ENCODE peak calls at places on chromosomes 6 and 20, in five cellular contexts. One of them, this sample, is unnamed.

GRCh38 chr20:1401431-1401907 is 8.6 kb upstream of the FKBP1A start:
- DNase-seq in IMR-90: no peak
- DNase-seq in GM12878: no peak
- DNase-seq in SK-N-SH: no peak
- DNase-seq in HepG2: peak; percentile 47
- DNase-seq in this sample: no peak

GRCh38 chr6:151900256-151900655 is 92.8 kb downstream of the ESR1 start:
- DNase-seq in IMR-90: no peak
- DNase-seq in GM12878: no peak
- DNase-seq in SK-N-SH: no peak
- DNase-seq in HepG2: no peak
- DNase-seq in this sample: no peak

GRCh38 chr20:41468994-41469600 is 102.5 kb upstream of the EMILIN3 start:
- DNase-seq in IMR-90: no peak
- DNase-seq in GM12878: no peak
- DNase-seq in SK-N-SH: no peak
- DNase-seq in HepG2: no peak
- DNase-seq in this sample: no peak

GRCh38 chr20:48824830-48825550 is 2.8 kb downstream of the PREX1 start:
- DNase-seq in IMR-90: no peak
- DNase-seq in GM12878: no peak
- DNase-seq in SK-N-SH: no peak
- DNase-seq in HepG2: no peak
- DNase-seq in this sample: no peak

GRCh38 chr20:6709865-6710595 is 57.5 kb upstream of the BMP2 start:
- DNase-seq in IMR-90: peak; percentile 54
- DNase-seq in GM12878: no peak
- DNase-seq in SK-N-SH: no peak
- DNase-seq in HepG2: peak; percentile 24
- DNase-seq in this sample: no peak

GRCh38 chr20:24660651-24661050 is 191.2 kb downstream of the SYNDIG1 start:
- DNase-seq in IMR-90: no peak
- DNase-seq in GM12878: no peak
- DNase-seq in SK-N-SH: no peak
- DNase-seq in HepG2: no peak
- DNase-seq in this sample: no peak

GRCh38 chr6:3403244-3404154 is 53.4 kb downstream of the SLC22A23 start:
- DNase-seq in IMR-90: no peak
- DNase-seq in GM12878: no peak
- DNase-seq in SK-N-SH: no peak
- DNase-seq in HepG2: peak; percentile 99
- DNase-seq in this sample: no peak

GRCh38 chr6:115986026-115986425 is 74.7 kb downstream of the FRK start:
- DNase-seq in IMR-90: no peak
- DNase-seq in GM12878: no peak
- DNase-seq in SK-N-SH: no peak
- DNase-seq in HepG2: no peak
- DNase-seq in this sample: no peak

GRCh38 chr6:107348224-107348623 is 111.1 kb downstream of the PDSS2 start:
- DNase-seq in IMR-90: peak; percentile 59
- DNase-seq in GM12878: no peak
- DNase-seq in SK-N-SH: no peak
- DNase-seq in HepG2: no peak
- DNase-seq in this sample: no peak

GRCh38 chr20:40532103-40532502 is 156.9 kb downstream of the MAFB start:
- DNase-seq in IMR-90: no peak
- DNase-seq in GM12878: no peak
- DNase-seq in SK-N-SH: no peak
- DNase-seq in HepG2: peak; percentile 31
- DNase-seq in this sample: peak; percentile 33

DNA sequence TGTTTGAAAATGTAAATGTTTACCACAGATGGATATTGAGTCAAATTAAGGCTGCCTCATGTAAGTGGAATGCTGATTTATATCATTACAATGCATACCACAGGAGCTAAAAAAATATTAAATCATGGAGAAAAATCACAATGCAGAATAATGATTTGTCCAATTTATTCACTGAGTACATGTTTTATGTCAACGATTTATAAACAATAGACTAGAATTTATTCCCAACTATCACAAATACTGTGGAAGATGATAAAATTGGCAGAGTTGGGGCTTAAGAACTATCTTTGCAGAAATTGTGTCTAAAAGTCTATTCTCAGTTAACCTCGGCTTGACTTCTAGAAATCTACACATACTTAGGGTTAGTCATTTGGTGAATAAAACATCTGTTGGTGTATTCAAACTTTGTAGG is 472.1 kb upstream of the MARCKS start:
- DNase-seq in IMR-90: peak; percentile 75
- DNase-seq in GM12878: no peak
- DNase-seq in SK-N-SH: no peak
- DNase-seq in HepG2: no peak
- DNase-seq in this sample: no peak
- H2AFZ ChIP-seq in IMR-90: no peak overlapping the region
- H2AFZ ChIP-seq in GM12878: no peak overlapping the region
- H2AFZ ChIP-seq in SK-N-SH: no peak overlapping the region
- H2AFZ ChIP-seq in HepG2: no peak overlapping the region
- H2AFZ ChIP-seq in this sample: no peak overlapping the region

DNA sequence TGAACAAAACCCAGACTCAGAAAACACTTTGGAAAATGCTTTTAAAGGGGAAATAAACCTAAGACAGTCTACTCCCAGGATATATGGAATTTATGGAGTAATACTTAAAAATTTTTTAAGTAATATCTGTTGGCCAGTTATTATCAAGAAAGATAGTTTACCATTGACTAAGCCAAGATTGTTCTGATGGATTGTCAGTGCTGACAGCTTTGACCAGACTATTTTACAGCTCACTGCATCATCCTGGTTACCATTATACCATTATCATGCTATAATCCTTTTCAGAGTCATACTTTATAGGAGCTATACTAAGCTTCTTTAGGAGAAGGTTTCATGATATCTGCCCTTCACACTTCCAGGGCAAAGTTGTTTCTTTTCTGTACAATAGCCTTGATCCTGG is 16.4 kb downstream of the GTF2H5 start:
- DNase-seq in IMR-90: peak; percentile 52
- DNase-seq in GM12878: no peak
- DNase-seq in SK-N-SH: no peak
- DNase-seq in HepG2: no peak
- DNase-seq in this sample: no peak
- TF ChIP-seq RFX5 in IMR-90: no peak
- TF ChIP-seq RFX5 in GM12878: no peak
- TF ChIP-seq RFX5 in SK-N-SH: no peak
- TF ChIP-seq RFX5 in HepG2: no peak
- TF ChIP-seq RFX5 in this sample: no peak

DNA sequence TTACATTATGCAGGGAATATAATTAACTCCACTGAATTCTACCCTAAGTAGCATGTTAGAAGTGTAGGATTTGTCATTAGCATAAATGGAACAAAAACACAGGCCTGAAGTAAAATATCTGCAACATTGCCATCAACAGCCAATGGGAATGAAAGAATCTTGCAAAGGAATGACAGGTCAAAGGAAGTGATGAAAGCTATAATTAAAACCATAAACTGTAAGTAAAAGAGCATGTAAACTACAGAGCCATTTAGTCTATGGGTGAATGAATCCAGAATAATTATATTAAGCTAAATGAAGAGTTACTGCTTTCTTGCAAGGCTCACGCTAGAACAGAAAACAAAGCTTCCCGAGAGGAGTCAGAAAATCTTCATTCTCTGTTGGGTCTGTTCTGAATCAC is 401.0 kb upstream of the MANEA start:
- DNase-seq in IMR-90: no peak
- DNase-seq in GM12878: no peak
- DNase-seq in SK-N-SH: no peak
- DNase-seq in HepG2: no peak
- DNase-seq in this sample: no peak
- H2AFZ ChIP-seq in IMR-90: no peak overlapping the region
- H2AFZ ChIP-seq in GM12878: no peak overlapping the region
- H2AFZ ChIP-seq in SK-N-SH: peak overlapping the region; percentile 59
- H2AFZ ChIP-seq in HepG2: no peak overlapping the region
- H2AFZ ChIP-seq in this sample: no peak overlapping the region

GRCh38 chr6:148969271-148969666 is 222.4 kb downstream of the UST start:
- DNase-seq in IMR-90: no peak
- DNase-seq in GM12878: no peak
- DNase-seq in SK-N-SH: no peak
- DNase-seq in HepG2: no peak
- DNase-seq in this sample: no peak

GRCh38 chr6:148968636-148969270 is 221.9 kb downstream of the UST start:
- DNase-seq in IMR-90: peak; percentile 70
- DNase-seq in GM12878: no peak
- DNase-seq in SK-N-SH: no peak
- DNase-seq in HepG2: peak; percentile 20
- DNase-seq in this sample: no peak

GRCh38 chr6:148967128-148967527 is 220.3 kb downstream of the UST start:
- DNase-seq in IMR-90: no peak
- DNase-seq in GM12878: no peak
- DNase-seq in SK-N-SH: no peak
- DNase-seq in HepG2: no peak
- DNase-seq in this sample: no peak

GRCh38 chr6:148969679-148970078 is 222.8 kb downstream of the UST start:
- DNase-seq in IMR-90: peak; percentile 95
- DNase-seq in GM12878: no peak
- DNase-seq in SK-N-SH: no peak
- DNase-seq in HepG2: no peak
- DNase-seq in this sample: no peak

DNA sequence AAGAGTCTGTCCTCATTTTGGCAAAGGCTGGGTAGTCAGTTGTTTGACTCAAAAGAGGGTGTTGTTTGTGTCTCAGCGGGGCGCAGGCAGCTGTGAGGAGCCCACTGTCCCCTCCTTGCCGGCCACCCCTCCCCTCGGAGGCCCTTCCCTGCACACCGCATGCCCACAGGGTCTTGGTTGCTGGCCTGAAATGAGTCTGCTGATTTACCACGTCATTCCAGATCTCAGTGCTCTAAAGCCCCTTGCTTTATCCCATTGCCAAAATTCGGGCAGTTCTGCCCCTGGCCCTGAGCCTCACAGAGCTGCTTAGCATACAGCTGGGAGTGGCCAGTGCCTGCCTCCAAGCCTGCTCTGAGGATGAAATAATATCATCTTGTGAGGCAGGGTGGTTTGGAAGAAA is 220.7 kb downstream of the UST start:
- DNase-seq in IMR-90: no peak
- DNase-seq in GM12878: no peak
- DNase-seq in SK-N-SH: no peak
- DNase-seq in HepG2: no peak
- DNase-seq in this sample: no peak
- TF ChIP-seq RFX5 in IMR-90: no peak
- TF ChIP-seq RFX5 in GM12878: no peak
- TF ChIP-seq RFX5 in SK-N-SH: no peak
- TF ChIP-seq RFX5 in HepG2: no peak
- TF ChIP-seq RFX5 in this sample: no peak

GRCh38 chr20:47141350-47141921 is 215.1 kb downstream of the ZMYND8 start:
- DNase-seq in IMR-90: no peak
- DNase-seq in GM12878: no peak
- DNase-seq in SK-N-SH: no peak
- DNase-seq in HepG2: no peak
- DNase-seq in this sample: no peak

GRCh38 chr20:47133809-47134456 is 222.6 kb downstream of the ZMYND8 start:
- DNase-seq in IMR-90: peak; percentile 79
- DNase-seq in GM12878: no peak
- DNase-seq in SK-N-SH: no peak
- DNase-seq in HepG2: no peak
- DNase-seq in this sample: no peak

GRCh38 chr20:47139934-47140333 is 216.6 kb downstream of the ZMYND8 start:
- DNase-seq in IMR-90: no peak
- DNase-seq in GM12878: no peak
- DNase-seq in SK-N-SH: no peak
- DNase-seq in HepG2: peak; percentile 38
- DNase-seq in this sample: no peak

GRCh38 chr20:47136782-47137181 is 219.7 kb downstream of the ZMYND8 start:
- DNase-seq in IMR-90: no peak
- DNase-seq in GM12878: no peak
- DNase-seq in SK-N-SH: no peak
- DNase-seq in HepG2: no peak
- DNase-seq in this sample: no peak

GRCh38 chr20:47137231-47137865 is 219.2 kb downstream of the ZMYND8 start:
- DNase-seq in IMR-90: peak; percentile 40
- DNase-seq in GM12878: no peak
- DNase-seq in SK-N-SH: no peak
- DNase-seq in HepG2: no peak
- DNase-seq in this sample: no peak
- H2AFZ ChIP-seq in IMR-90: peak overlapping the region; percentile 68
- H2AFZ ChIP-seq in GM12878: no peak overlapping the region
- H2AFZ ChIP-seq in SK-N-SH: no peak overlapping the region
- H2AFZ ChIP-seq in HepG2: no peak overlapping the region
- H2AFZ ChIP-seq in this sample: no peak overlapping the region

DNA sequence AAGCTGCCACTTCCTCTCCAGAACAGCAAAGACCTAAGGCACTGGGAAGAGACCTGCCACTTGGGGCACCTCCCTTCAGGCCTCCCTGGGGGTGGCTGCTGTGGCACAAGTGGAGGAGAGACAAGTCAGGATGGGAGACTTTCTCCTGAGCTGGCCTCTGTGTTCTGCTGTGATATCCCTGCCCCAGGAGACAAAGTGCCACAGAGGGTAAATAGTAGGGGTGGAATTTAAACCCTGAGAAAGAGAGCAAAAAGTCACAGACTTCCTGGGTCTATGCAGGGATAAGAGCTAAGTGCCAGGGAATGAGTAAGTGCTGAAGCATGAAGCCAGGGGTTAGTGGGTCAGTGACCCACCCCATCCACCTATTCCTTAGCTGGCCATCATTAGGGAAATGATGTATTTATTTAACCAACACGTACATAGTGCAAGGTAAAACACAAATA is 84.2 kb downstream of the MRPL14 start:
- DNase-seq in IMR-90: peak; percentile 49
- DNase-seq in GM12878: no peak
- DNase-seq in SK-N-SH: no peak
- DNase-seq in HepG2: peak; percentile 30
- DNase-seq in this sample: no peak
- TF ChIP-seq RFX5 in IMR-90: no peak
- TF ChIP-seq RFX5 in GM12878: no peak
- TF ChIP-seq RFX5 in SK-N-SH: no peak
- TF ChIP-seq RFX5 in HepG2: no peak
- TF ChIP-seq RFX5 in this sample: no peak

GRCh38 chr6:105900120-105900937 is 185.8 kb upstream of the PRDM1 start:
- DNase-seq in IMR-90: peak; percentile 91
- DNase-seq in GM12878: no peak
- DNase-seq in SK-N-SH: no peak
- DNase-seq in HepG2: no peak
- DNase-seq in this sample: peak; percentile 60
- H2AFZ ChIP-seq in IMR-90: peak overlapping the region; percentile 78
- H2AFZ ChIP-seq in GM12878: no peak overlapping the region
- H2AFZ ChIP-seq in SK-N-SH: peak overlapping the region; percentile 66
- H2AFZ ChIP-seq in HepG2: no peak overlapping the region
- H2AFZ ChIP-seq in this sample: peak overlapping the region; percentile 72

GRCh38 chr6:44657201-44657824 is 269.8 kb downstream of the CDC5L start:
- DNase-seq in IMR-90: peak; percentile 53
- DNase-seq in GM12878: no peak
- DNase-seq in SK-N-SH: no peak
- DNase-seq in HepG2: no peak
- DNase-seq in this sample: no peak
- TF ChIP-seq RFX5 in IMR-90: no peak
- TF ChIP-seq RFX5 in GM12878: no peak
- TF ChIP-seq RFX5 in SK-N-SH: no peak
- TF ChIP-seq RFX5 in HepG2: no peak
- TF ChIP-seq RFX5 in this sample: no peak

GRCh38 chr6:139452176-139452876 is 77.9 kb upstream of the CITED2 start:
- DNase-seq in IMR-90: peak; percentile 50
- DNase-seq in GM12878: no peak
- DNase-seq in SK-N-SH: no peak
- DNase-seq in HepG2: no peak
- DNase-seq in this sample: no peak
- H2AFZ ChIP-seq in IMR-90: no peak overlapping the region
- H2AFZ ChIP-seq in GM12878: no peak overlapping the region
- H2AFZ ChIP-seq in SK-N-SH: peak overlapping the region; percentile 22
- H2AFZ ChIP-seq in HepG2: no peak overlapping the region
- H2AFZ ChIP-seq in this sample: peak overlapping the region; percentile 69

GRCh38 chr6:142482973-142483372 is 181.2 kb downstream of the ADGRG6 start:
- DNase-seq in IMR-90: peak; percentile 21
- DNase-seq in GM12878: no peak
- DNase-seq in SK-N-SH: no peak
- DNase-seq in HepG2: no peak
- DNase-seq in this sample: no peak
- TF ChIP-seq RFX5 in IMR-90: no peak
- TF ChIP-seq RFX5 in GM12878: no peak
- TF ChIP-seq RFX5 in SK-N-SH: no peak
- TF ChIP-seq RFX5 in HepG2: no peak
- TF ChIP-seq RFX5 in this sample: no peak